ENCODE peak calls at places on chromosomes 7 and 10, in four cellular contexts. Z is pancreas; I is mammary epithelial cell; F is CD4-positive, alpha-beta memory T cell. M is an unnamed sample. For H3K27me3, the result is how much of the 10 kb centered on the place peaks cover.

GRCh38 chr7:135098391-135098790 is 49.5 kb upstream of the TMEM140 start:
- DNase-seq in Z (no peak), I (no peak), F (no peak), M (no peak)

GRCh38 chr10:99888623-99889022 is 106.2 kb downstream of the ABCC2 start:
- DNase-seq in F (no peak), I (no peak), Z (no peak), M (no peak)

GRCh38 chr7:90579181-90579688 is 16.9 kb upstream of the CDK14 start:
- DNase-seq in Z (no peak), F (no peak), I (peak), M (no peak)

GRCh38 chr10:102401735-102402511 is 6.4 kb downstream of the NFKB2 start:
- DNase-seq in Z (no peak), F (no peak), I (peak), M (no peak)

GRCh38 chr7:66847879-66848810 is 72.9 kb upstream of the TMEM248 start:
- DNase-seq in Z (no peak), I (peak), F (no peak), M (no peak)

GRCh38 chr7:110786576-110786975 is 304.4 kb upstream of the LRRN3 start:
- DNase-seq in Z (no peak), I (no peak), F (no peak), M (no peak)

GRCh38 chr10:130801784-130802183 is 509.7 kb downstream of the TCERG1L start:
- DNase-seq in F (no peak), I (no peak), Z (no peak), M (no peak)

GRCh38 chr10:11589738-11590137 is 21.7 kb downstream of the USP6NL start:
- DNase-seq in I (no peak), F (no peak), Z (no peak), M (no peak)

GRCh38 chr7:105389090-105389650 is 449 bp upstream of the SRPK2 start:
- DNase-seq in F (peak), Z (no peak), I (peak), M (no peak)

GRCh38 chr10:80894797-80895467 is 357.2 kb downstream of the SH2D4B start:
- DNase-seq in F (no peak), I (no peak), Z (no peak), M (no peak)

GRCh38 chr10:79072041-79072441 is 3.3 kb downstream of the ZMIZ1 start:
- DNase-seq in F (no peak), I (no peak), Z (no peak), M (no peak)

GRCh38 chr7:98372993-98373392 is 27.9 kb downstream of the BAIAP2L1 start:
- DNase-seq in F (no peak), I (peak), Z (no peak), M (no peak)

GRCh38 chr7:108102913-108103312 is 27.2 kb downstream of the LAMB4 start:
- DNase-seq in Z (no peak), I (no peak), F (no peak), M (no peak)

GRCh38 chr7:131581241-131582157 is 25.1 kb upstream of the PODXL start:
- DNase-seq in Z (no peak), I (no peak), F (no peak), M (no peak)

GRCh38 chr10:104328636-104328915 is 9.7 kb downstream of the ITPRIP start:
- DNase-seq in Z (no peak), I (no peak), F (no peak), M (no peak)

GRCh38 chr10:125828311-125828710 is 5.0 kb downstream of the BCCIP start:
- DNase-seq in Z (no peak), F (no peak), I (no peak), M (no peak)

GRCh38 chr7:116322541-116322940 is 112.2 kb downstream of the TES start:
- DNase-seq in I (no peak), Z (no peak), F (no peak), M (no peak)

GRCh38 chr7:145831616-145832206 is 284.9 kb upstream of the CNTNAP2 start:
- DNase-seq in F (no peak), Z (no peak), I (no peak), M (no peak)

GRCh38 chr7:90648107-90648506 is 52.0 kb downstream of the CDK14 start:
- DNase-seq in I (no peak), F (no peak), Z (no peak), M (no peak)

GRCh38 chr10:133445751-133446708 is 7.7 kb upstream of the SCART1 start:
- DNase-seq in Z (no peak), F (no peak), I (no peak), M (no peak)

GRCh38 chr10:6218692-6219493 is 16.2 kb downstream of the PFKFB3 start:
- DNase-seq in F (no peak), Z (no peak), I (peak), M (no peak)

GRCh38 chr7:33107136-33108066 is 1.8 kb downstream of the RP9 start:
- DNase-seq in Z (no peak), I (peak), F (peak), M (no peak)

GRCh38 chr10:133024711-133025557 is 62.8 kb upstream of the ADGRA1 start:
- DNase-seq in I (no peak), F (no peak), Z (no peak), M (no peak)

GRCh38 chr10:97673736-97674525 is 13.1 kb downstream of the AVPI1 start:
- DNase-seq in Z (no peak), F (no peak), I (peak), M (no peak)

GRCh38 chr10:71187600-71187999 is 24.8 kb upstream of the UNC5B start:
- DNase-seq in F (no peak), I (no peak), Z (peak), M (no peak)

GRCh38 chr10:116637830-116638229 is 17.1 kb downstream of the PNLIPRP2 start:
- DNase-seq in I (peak), Z (no peak), F (no peak), M (no peak)

GRCh38 chr7:74164985-74165456 is 9.1 kb upstream of the EIF4H start:
- DNase-seq in I (no peak), F (no peak), Z (peak), M (no peak)

GRCh38 chr10:28600056-28600455 is 67.1 kb downstream of the WAC start:
- DNase-seq in Z (no peak), I (no peak), F (no peak), M (no peak)

GRCh38 chr7:29285451-29285807 is 90.9 kb downstream of the CHN2 start:
- DNase-seq in Z (no peak), F (peak), I (peak), M (no peak)

GRCh38 chr10:119370046-119370770 is 162.8 kb downstream of the GRK5 start:
- DNase-seq in Z (no peak), I (no peak), F (no peak), M (no peak)

GRCh38 chr7:155489158-155489840 is 31.4 kb downstream of the EN2 start:
- DNase-seq in Z (no peak), F (no peak), I (no peak), M (no peak)

GRCh38 chr7:155488483-155489127 is 30.7 kb downstream of the EN2 start:
- DNase-seq in F (no peak), Z (no peak), I (no peak), M (no peak)

GRCh38 chr7:155486783-155487508 is 29.0 kb downstream of the EN2 start:
- DNase-seq in Z (no peak), I (no peak), F (no peak), M (no peak)

GRCh38 chr7:155489862-155490696 is 32.1 kb downstream of the EN2 start:
- DNase-seq in F (no peak), Z (no peak), I (no peak), M (no peak)

GRCh38 chr7:155487509-155488482 is 29.9 kb downstream of the EN2 start:
- DNase-seq in I (no peak), F (no peak), Z (no peak), M (no peak)
- H3K27me3 ChIP-seq in I (under half), F (under half), Z (under half), M (under half)

DNA sequence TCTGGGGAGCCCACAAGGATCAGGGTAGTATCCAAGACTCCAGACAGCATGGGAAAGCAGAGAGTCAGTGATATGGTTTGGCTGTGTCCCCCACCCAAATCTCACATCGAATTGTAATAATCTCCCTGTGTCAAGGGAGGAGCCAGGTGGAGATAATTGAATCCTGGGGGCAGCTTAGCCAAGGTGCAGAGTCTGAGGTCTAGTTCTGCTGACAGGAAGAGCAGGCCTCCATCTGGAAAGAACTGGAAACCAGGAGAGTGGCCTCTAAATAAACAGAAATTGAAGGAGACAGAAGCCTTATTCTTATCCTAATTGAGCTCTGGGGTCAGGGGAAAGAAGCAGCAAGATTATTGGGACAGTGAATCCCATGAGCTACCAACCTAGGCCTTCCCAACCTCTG is 146.7 kb upstream of the NRP1 start:
- DNase-seq in I (no peak), Z (no peak), F (no peak), M (no peak)
- H3K27me3 ChIP-seq in I (under half), Z (under half), F (under half), M (under half)

GRCh38 chr7:70417061-70417655 is 714.8 kb upstream of the GALNT17 start:
- DNase-seq in Z (no peak), I (no peak), F (no peak), M (no peak)
- H3K27me3 ChIP-seq in Z (under half), I (under half), F (under half), M (under half)

DNA sequence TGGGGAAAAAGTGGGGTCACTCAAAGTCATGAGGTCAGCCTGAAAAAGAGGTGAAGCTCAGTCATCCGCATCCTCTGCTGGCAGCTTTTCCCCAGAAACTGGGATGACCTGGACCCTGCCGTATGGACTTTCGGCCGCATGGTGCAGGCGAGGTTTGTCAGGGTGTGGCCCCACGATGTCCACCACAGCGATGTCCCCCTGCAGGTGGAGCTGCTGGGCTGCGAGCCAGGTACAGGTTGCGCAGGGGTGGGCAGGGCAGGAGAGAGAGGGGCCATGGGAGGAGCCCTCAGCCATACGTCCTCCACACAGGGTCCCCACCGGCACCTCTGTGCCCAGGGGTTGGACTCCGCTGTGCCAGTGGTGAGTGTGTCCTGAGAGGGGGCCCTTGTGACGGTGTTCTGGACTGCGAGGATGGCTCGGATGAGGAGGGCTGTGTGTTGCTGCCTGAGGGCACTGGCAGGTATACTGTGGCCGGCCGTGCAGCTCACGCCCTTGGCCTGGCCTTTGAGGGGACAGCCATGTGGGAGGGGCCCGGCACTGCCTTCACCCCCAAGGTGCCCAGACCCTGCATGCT is 23.0 kb upstream of the ZNF467 start:
- DNase-seq in F (no peak), I (no peak), Z (no peak), M (no peak)
- H3K27me3 ChIP-seq in F (under half), I (under half), Z (under half), M (under half)

GRCh38 chr7:94228678-94229077 is 166.0 kb upstream of the COL1A2 start:
- DNase-seq in I (no peak), Z (no peak), F (no peak), M (no peak)

GRCh38 chr7:94222516-94222915 is 172.2 kb upstream of the COL1A2 start:
- DNase-seq in Z (no peak), F (no peak), I (no peak), M (no peak)

GRCh38 chr7:94231333-94231732 is 163.4 kb upstream of the COL1A2 start:
- DNase-seq in Z (no peak), F (no peak), I (no peak), M (no peak)

GRCh38 chr7:94223375-94224084 is 171.2 kb upstream of the COL1A2 start:
- DNase-seq in F (no peak), I (peak), Z (no peak), M (no peak)

GRCh38 chr7:94228223-94228622 is 166.5 kb upstream of the COL1A2 start:
- DNase-seq in Z (no peak), I (no peak), F (no peak), M (no peak)
- H3K27me3 ChIP-seq in Z (under half), I (under half), F (under half), M (under half)

M was measured in vagina.